ENCODE peak calls at places on chromosomes 4 and X, in ten cellular contexts. M, I, H, L, J, O, P, R, C and F are unnamed samples. For H3K4me1, the result is how much of the 10 kb centered on the place peaks cover.

GRCh38 chrX:40663880-40664630 is 16.7 kb upstream of the CXorf38 start:
- DNase-seq in M (peak), I (peak), H (no peak), L (peak), J (peak), O (peak), P (peak), R (peak), C (peak), F (peak)

GRCh38 chrX:53599781-53600396 is 86.6 kb downstream of the HUWE1 start:
- DNase-seq in M (peak), I (no peak), H (peak), L (no peak), J (peak), O (no peak), P (peak), R (no peak), C (peak), F (no peak)

GRCh38 chrX:154409222-154409871 is at the start of gene DNASE1L1:
- DNase-seq in M (peak), I (no peak), H (peak), L (peak), J (peak), O (peak), P (peak), R (no peak), C (peak), F (peak)

GRCh38 chr4:128517739-128518510 is 230.3 kb upstream of the PGRMC2 start:
- DNase-seq in M (peak), I (peak), H (peak), L (peak), J (peak), O (peak), P (peak), R (peak), C (peak), F (peak)

GRCh38 chr4:145324161-145324560 is 143.8 kb upstream of the OTUD4 start:
- DNase-seq in M (peak), I (no peak), H (peak), L (no peak), J (no peak), O (no peak), P (no peak), R (no peak), C (no peak), F (peak)

GRCh38 chr4:106358899-106359298 is 9.7 kb downstream of the GIMD1 start:
- DNase-seq in M (peak), I (no peak), H (peak), L (peak), J (no peak), O (peak), P (peak), R (no peak), C (peak), F (peak)

GRCh38 chrX:31333181-31333831 is 261.5 kb upstream of the FTHL17 start:
- DNase-seq in M (peak), I (no peak), H (peak), L (peak), J (peak), O (peak), P (peak), R (no peak), C (peak), F (peak)

GRCh38 chr4:81635128-81635527 is 163.4 kb upstream of the RASGEF1B start:
- DNase-seq in M (no peak), I (no peak), H (no peak), L (no peak), J (no peak), O (no peak), P (no peak), R (no peak), C (no peak), F (no peak)

GRCh38 chrX:110317079-110317819 is 636 bp downstream of the AMMECR1 start:
- DNase-seq in M (no peak), I (no peak), H (no peak), L (no peak), J (peak), O (peak), P (no peak), R (peak), C (no peak), F (peak)

GRCh38 chr4:67332627-67333026 is 212.7 kb downstream of the CENPC start:
- DNase-seq in M (no peak), I (peak), H (peak), L (no peak), J (peak), O (peak), P (peak), R (peak), C (no peak), F (no peak)

GRCh38 chrX:111652719-111653118 is 28.3 kb upstream of the ALG13 start:
- DNase-seq in M (no peak), I (no peak), H (no peak), L (no peak), J (no peak), O (no peak), P (no peak), R (peak), C (no peak), F (no peak)

GRCh38 chr4:124030038-124030638 is 633.5 kb downstream of the SPRY1 start:
- DNase-seq in M (no peak), I (no peak), H (no peak), L (no peak), J (no peak), O (no peak), P (no peak), R (no peak), C (no peak), F (no peak)

GRCh38 chrX:43940811-43941210 is 32.4 kb downstream of the NDP start:
- DNase-seq in M (peak), I (peak), H (peak), L (peak), J (peak), O (peak), P (peak), R (no peak), C (peak), F (peak)

GRCh38 chr4:139913398-139913990 is 240.5 kb downstream of the MAML3 start:
- DNase-seq in M (peak), I (no peak), H (no peak), L (peak), J (peak), O (peak), P (no peak), R (no peak), C (peak), F (peak)

GRCh38 chr4:128427832-128428366 is 140.3 kb upstream of the PGRMC2 start:
- DNase-seq in M (peak), I (no peak), H (peak), L (peak), J (peak), O (peak), P (peak), R (peak), C (peak), F (peak)

GRCh38 chr4:26953770-26954423 is 93.3 kb downstream of the STIM2 start:
- DNase-seq in M (no peak), I (no peak), H (no peak), L (no peak), J (no peak), O (no peak), P (no peak), R (no peak), C (no peak), F (no peak)

GRCh38 chr4:130233377-130234047 is 1137.6 kb downstream of the C4orf33 start:
- DNase-seq in M (no peak), I (no peak), H (peak), L (no peak), J (no peak), O (no peak), P (peak), R (no peak), C (no peak), F (peak)

GRCh38 chr4:89363786-89364185 is 56.2 kb upstream of the GPRIN3 start:
- DNase-seq in M (no peak), I (no peak), H (no peak), L (no peak), J (no peak), O (no peak), P (no peak), R (no peak), C (no peak), F (no peak)

GRCh38 chrX:136200466-136200865 is 50.7 kb downstream of the MAP7D3 start:
- DNase-seq in M (peak), I (no peak), H (peak), L (peak), J (peak), O (peak), P (peak), R (no peak), C (peak), F (peak)

GRCh38 chrX:1884446-1884845 is 269.6 kb downstream of the ASMT start:
- DNase-seq in M (no peak), I (no peak), H (no peak), L (no peak), J (no peak), O (no peak), P (no peak), R (no peak), C (no peak), F (no peak)

GRCh38 chr4:158722291-158722916 is 792 bp downstream of the PPID start:
- DNase-seq in M (peak), I (no peak), H (peak), L (peak), J (peak), O (peak), P (peak), R (peak), C (peak), F (peak)

GRCh38 chr4:14529653-14530052 is 472.6 kb upstream of the CPEB2 start:
- DNase-seq in M (peak), I (peak), H (no peak), L (no peak), J (no peak), O (no peak), P (peak), R (no peak), C (no peak), F (peak)

GRCh38 chr4:180866933-180867643 is 1376.1 kb upstream of the TENM3 start:
- DNase-seq in M (no peak), I (no peak), H (no peak), L (no peak), J (no peak), O (no peak), P (no peak), R (no peak), C (no peak), F (no peak)

GRCh38 chr4:14184265-14184664 is 556.7 kb upstream of the BOD1L1 start:
- DNase-seq in M (peak), I (no peak), H (no peak), L (peak), J (peak), O (peak), P (no peak), R (peak), C (peak), F (no peak)

GRCh38 chr4:85741421-85741820 is 266.5 kb downstream of the ARHGAP24 start:
- DNase-seq in M (no peak), I (no peak), H (no peak), L (no peak), J (no peak), O (no peak), P (no peak), R (no peak), C (no peak), F (no peak)

GRCh38 chr4:105843941-105844340 is 51.3 kb upstream of the NPNT start:
- DNase-seq in M (no peak), I (no peak), H (no peak), L (no peak), J (no peak), O (no peak), P (no peak), R (no peak), C (no peak), F (peak)

GRCh38 chr4:94545296-94545695 is 93.6 kb downstream of the PDLIM5 start:
- DNase-seq in M (peak), I (no peak), H (peak), L (peak), J (peak), O (peak), P (peak), R (no peak), C (peak), F (peak)

GRCh38 chrX:9349572-9350259 is 115.1 kb upstream of the TBL1X start:
- DNase-seq in M (peak), I (no peak), H (peak), L (peak), J (no peak), O (peak), P (peak), R (peak), C (peak), F (peak)

GRCh38 chr4:6239486-6239885 is 30.2 kb upstream of the WFS1 start:
- DNase-seq in M (no peak), I (no peak), H (no peak), L (no peak), J (no peak), O (no peak), P (no peak), R (no peak), C (no peak), F (no peak)

GRCh38 chr4:7516773-7517144 is 82.0 kb upstream of the PSAPL1 start:
- DNase-seq in M (no peak), I (no peak), H (no peak), L (no peak), J (no peak), O (no peak), P (no peak), R (no peak), C (no peak), F (no peak)

GRCh38 chr4:499563-499962 is 553 bp downstream of the PIGG start:
- DNase-seq in M (no peak), I (no peak), H (no peak), L (no peak), J (no peak), O (peak), P (no peak), R (no peak), C (no peak), F (peak)

GRCh38 chr4:163107754-163108153 is 58.9 kb downstream of the NAF1 start:
- DNase-seq in M (peak), I (no peak), H (peak), L (peak), J (peak), O (peak), P (peak), R (no peak), C (peak), F (peak)

GRCh38 chr4:47084795-47085194 is 53.4 kb downstream of the GABRB1 start:
- DNase-seq in M (no peak), I (no peak), H (no peak), L (no peak), J (no peak), O (no peak), P (no peak), R (no peak), C (no peak), F (no peak)

GRCh38 chr4:109701566-109702399 is 1.5 kb downstream of the CASP6 start:
- DNase-seq in M (no peak), I (no peak), H (peak), L (no peak), J (peak), O (no peak), P (peak), R (no peak), C (no peak), F (peak)

GRCh38 chrX:103329991-103330390 is at the start of gene TCEAL7:
- DNase-seq in M (peak), I (no peak), H (no peak), L (peak), J (no peak), O (peak), P (no peak), R (peak), C (peak), F (peak)

GRCh38 chr4:109012286-109012880 is 249.5 kb upstream of the ETNPPL start:
- DNase-seq in M (no peak), I (no peak), H (no peak), L (no peak), J (no peak), O (no peak), P (no peak), R (no peak), C (no peak), F (no peak)

GRCh38 chr4:189062047-189062820 is 878.4 kb upstream of the FRG1 start:
- DNase-seq in M (no peak), I (no peak), H (no peak), L (no peak), J (no peak), O (no peak), P (no peak), R (no peak), C (no peak), F (no peak)

GRCh38 chrX:19728083-19728648 is 159.2 kb downstream of the SH3KBP1 start:
- DNase-seq in M (no peak), I (no peak), H (peak), L (no peak), J (no peak), O (no peak), P (no peak), R (no peak), C (no peak), F (no peak)

GRCh38 chrX:19729761-19730160 is 157.6 kb downstream of the SH3KBP1 start:
- DNase-seq in M (no peak), I (no peak), H (no peak), L (no peak), J (no peak), O (no peak), P (no peak), R (no peak), C (no peak), F (no peak)

GRCh38 chrX:19731307-19731706 is 156.1 kb downstream of the SH3KBP1 start:
- DNase-seq in M (no peak), I (no peak), H (no peak), L (no peak), J (no peak), O (no peak), P (no peak), R (no peak), C (no peak), F (no peak)

GRCh38 chrX:19725545-19726102 is 161.8 kb downstream of the SH3KBP1 start:
- DNase-seq in M (no peak), I (no peak), H (peak), L (peak), J (no peak), O (no peak), P (no peak), R (no peak), C (no peak), F (no peak)

GRCh38 chrX:19728915-19729314 is 158.5 kb downstream of the SH3KBP1 start:
- DNase-seq in M (peak), I (no peak), H (no peak), L (no peak), J (no peak), O (no peak), P (no peak), R (no peak), C (peak), F (no peak)
- H3K4me3 ChIP-seq in M (no peak), I (no peak), H (no peak), L (no peak), J (no peak), O (no peak), P (no peak), R (no peak), C (no peak), F (no peak)

GRCh38 chr4:79248610-79249009 is 77.3 kb downstream of the NAA11 start:
- DNase-seq in M (no peak), I (no peak), H (no peak), L (no peak), J (no peak), O (no peak), P (no peak), R (no peak), C (no peak), F (no peak)
- H3K9ac ChIP-seq in M (no peak), I (no peak), H (no peak), L (no peak), J (no peak), O (no peak), P (no peak), R (no peak), C (no peak), F (no peak)

GRCh38 chr4:87524456-87524855 is 4.7 kb downstream of the SPARCL1 start:
- DNase-seq in M (peak), I (no peak), H (no peak), L (peak), J (no peak), O (no peak), P (no peak), R (no peak), C (peak), F (no peak)

GRCh38 chr4:87529187-87529586 is at the start of gene SPARCL1:
- DNase-seq in M (no peak), I (no peak), H (no peak), L (no peak), J (no peak), O (no peak), P (no peak), R (no peak), C (no peak), F (peak)

GRCh38 chr4:87530868-87531267 is 1.7 kb upstream of the SPARCL1 start:
- DNase-seq in M (peak), I (no peak), H (peak), L (peak), J (peak), O (peak), P (no peak), R (no peak), C (peak), F (peak)

GRCh38 chr4:87525636-87526035 is 3.5 kb downstream of the SPARCL1 start:
- DNase-seq in M (peak), I (no peak), H (peak), L (peak), J (no peak), O (no peak), P (no peak), R (no peak), C (peak), F (peak)

GRCh38 chr4:87527446-87528240 is 1.5 kb downstream of the SPARCL1 start:
- DNase-seq in M (peak), I (no peak), H (no peak), L (no peak), J (no peak), O (no peak), P (no peak), R (no peak), C (no peak), F (no peak)
- H3K4me1 ChIP-seq in M (under half), I (under half), H (under half), L (under half), J (under half), O (under half), P (under half), R (under half), C (under half), F (under half)

DNA sequence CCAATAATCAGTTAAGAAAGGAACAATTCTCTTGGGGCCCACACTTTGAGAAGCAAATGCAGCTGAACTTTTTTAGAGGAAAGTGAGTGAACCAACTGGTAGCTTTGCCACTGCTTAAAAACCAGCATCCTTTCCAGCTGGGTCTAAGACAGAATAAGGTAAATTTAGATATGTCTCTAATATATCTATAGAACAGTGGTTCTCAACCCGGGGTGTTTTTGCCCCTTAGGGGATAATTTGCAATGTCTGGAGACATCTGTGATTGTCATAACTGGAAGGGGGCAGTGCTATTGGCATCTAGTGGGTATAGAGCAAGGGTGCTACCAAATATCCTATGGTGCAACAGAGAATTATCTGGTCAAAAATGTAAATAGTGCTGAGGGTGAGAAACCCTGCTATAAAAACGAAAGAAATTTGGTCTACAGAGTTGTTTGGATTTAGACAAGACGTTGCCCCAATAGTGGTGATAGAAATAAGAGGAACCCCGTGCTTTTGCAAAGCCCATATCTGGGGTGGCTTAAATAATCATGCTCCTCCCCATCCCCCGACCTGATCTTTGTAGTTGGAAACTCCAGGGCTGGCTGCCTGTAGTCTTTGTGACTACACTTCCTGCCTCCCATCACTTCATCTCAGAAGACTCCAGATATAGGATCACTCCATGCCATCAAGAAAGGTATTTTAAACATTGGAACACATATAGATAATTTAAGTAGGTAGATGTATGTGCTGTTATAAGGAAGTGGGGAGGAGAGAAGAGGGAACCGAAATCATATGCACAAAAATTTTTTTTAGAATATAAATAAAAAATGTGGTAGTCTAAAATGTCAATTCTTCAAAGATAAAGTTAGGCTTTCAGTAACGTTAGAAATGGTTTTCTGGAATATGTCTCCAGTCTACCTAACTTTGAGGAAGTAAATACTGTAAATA is at the start of gene TLR7:
- DNase-seq in M (no peak), I (no peak), H (no peak), L (no peak), J (no peak), O (no peak), P (no peak), R (no peak), C (no peak), F (no peak)
- H3K4me3 ChIP-seq in M (no peak), I (no peak), H (no peak), L (no peak), J (no peak), O (no peak), P (no peak), R (no peak), C (no peak), F (no peak)